ENCODE peak calls at places on chromosomes 4 and X, in four cellular contexts. One of them, this sample, is unnamed.

GRCh38 chrX:78321809-78322208 is 5.6 kb downstream of the CYSLTR1 start:
- DNase-seq in RCC 7860: no peak
- DNase-seq in NCI-H526: no peak
- DNase-seq in brain microvascular endothelial cell: no peak
- DNase-seq in this sample: no peak

GRCh38 chr4:26048378-26048882 is 134.4 kb downstream of the SMIM20 start:
- DNase-seq in RCC 7860: no peak
- DNase-seq in brain microvascular endothelial cell: peak
- DNase-seq in NCI-H526: no peak
- DNase-seq in this sample: peak

GRCh38 chrX:103464071-103464773 is 55.1 kb downstream of the RAB40A start:
- DNase-seq in NCI-H526: peak
- DNase-seq in brain microvascular endothelial cell: peak
- DNase-seq in RCC 7860: no peak
- DNase-seq in this sample: no peak

GRCh38 chr4:95505149-95505548 is 43.6 kb downstream of the UNC5C start:
- DNase-seq in NCI-H526: no peak
- DNase-seq in RCC 7860: no peak
- DNase-seq in brain microvascular endothelial cell: no peak
- DNase-seq in this sample: peak

GRCh38 chrX:134794692-134795091 is 136.4 kb upstream of the PLAC1 start:
- DNase-seq in NCI-H526: no peak
- DNase-seq in brain microvascular endothelial cell: no peak
- DNase-seq in RCC 7860: no peak
- DNase-seq in this sample: no peak

GRCh38 chr4:169899295-169899694 is 126.9 kb downstream of the MFAP3L start:
- DNase-seq in brain microvascular endothelial cell: peak
- DNase-seq in NCI-H526: no peak
- DNase-seq in RCC 7860: peak
- DNase-seq in this sample: peak

GRCh38 chr4:86935499-86935832 is 655 bp downstream of the AFF1 start:
- DNase-seq in NCI-H526: peak
- DNase-seq in RCC 7860: no peak
- DNase-seq in brain microvascular endothelial cell: no peak
- DNase-seq in this sample: no peak

GRCh38 chrX:39674771-39675553 is 422.8 kb downstream of the BCOR start:
- DNase-seq in brain microvascular endothelial cell: no peak
- DNase-seq in NCI-H526: peak
- DNase-seq in RCC 7860: no peak
- DNase-seq in this sample: no peak

GRCh38 chrX:154384284-154384892 is 5.3 kb downstream of the EMD start:
- DNase-seq in brain microvascular endothelial cell: no peak
- DNase-seq in NCI-H526: no peak
- DNase-seq in RCC 7860: no peak
- DNase-seq in this sample: no peak

GRCh38 chr4:88969271-88969670 is 87.7 kb downstream of the FAM13A start:
- DNase-seq in brain microvascular endothelial cell: no peak
- DNase-seq in RCC 7860: no peak
- DNase-seq in NCI-H526: no peak
- DNase-seq in this sample: no peak